ENCODE peak calls at places on chromosomes 7 and 10, in six cellular contexts. One of them, this sample, is unnamed.
A peak's percentile ranks its signal among the peaks of the same experiment; 100 is the strongest.

GRCh38 chr10:68086910-68087309 is 11.8 kb upstream of the HERC4 start:
- DNase-seq in endothelial cell: no peak
- DNase-seq in ovary: no peak
- DNase-seq in prostate gland: no peak
- DNase-seq in heart left ventricle: no peak
- DNase-seq in B cell: no peak
- DNase-seq in this sample: no peak

GRCh38 chr10:58824396-58824795 is 311.7 kb downstream of the BICC1 start:
- DNase-seq in ovary: no peak
- DNase-seq in B cell: no peak
- DNase-seq in prostate gland: no peak
- DNase-seq in heart left ventricle: no peak
- DNase-seq in endothelial cell: no peak
- DNase-seq in this sample: no peak

GRCh38 chr7:46071076-46071475 is 150.0 kb upstream of the IGFBP3 start:
- DNase-seq in ovary: no peak
- DNase-seq in B cell: no peak
- DNase-seq in prostate gland: no peak
- DNase-seq in endothelial cell: no peak
- DNase-seq in heart left ventricle: no peak
- DNase-seq in this sample: no peak

GRCh38 chr10:81873932-81874816 is 820 bp upstream of the NRG3 start:
- DNase-seq in prostate gland: no peak
- DNase-seq in endothelial cell: peak; percentile 75
- DNase-seq in B cell: peak; percentile 31
- DNase-seq in ovary: no peak
- DNase-seq in heart left ventricle: peak; percentile 56
- DNase-seq in this sample: no peak

GRCh38 chr10:42684517-42684916 is 46.1 kb upstream of the ZNF33B start:
- DNase-seq in B cell: no peak
- DNase-seq in prostate gland: no peak
- DNase-seq in ovary: no peak
- DNase-seq in heart left ventricle: no peak
- DNase-seq in endothelial cell: no peak
- DNase-seq in this sample: no peak

GRCh38 chr10:34547283-34547682 is 267.8 kb downstream of the PARD3 start:
- DNase-seq in heart left ventricle: no peak
- DNase-seq in endothelial cell: no peak
- DNase-seq in B cell: no peak
- DNase-seq in prostate gland: no peak
- DNase-seq in ovary: no peak
- DNase-seq in this sample: no peak

GRCh38 chr7:16471933-16472332 is 6.4 kb upstream of the SOSTDC1 start:
- DNase-seq in ovary: no peak
- DNase-seq in heart left ventricle: no peak
- DNase-seq in prostate gland: no peak
- DNase-seq in B cell: no peak
- DNase-seq in endothelial cell: no peak
- DNase-seq in this sample: no peak

GRCh38 chr7:127751723-127752448 is 99.9 kb downstream of the SND1 start:
- DNase-seq in endothelial cell: no peak
- DNase-seq in prostate gland: no peak
- DNase-seq in ovary: no peak
- DNase-seq in B cell: no peak
- DNase-seq in heart left ventricle: no peak
- DNase-seq in this sample: no peak

GRCh38 chr7:46485481-46486065 is 564.5 kb upstream of the IGFBP3 start:
- DNase-seq in B cell: no peak
- DNase-seq in ovary: no peak
- DNase-seq in endothelial cell: no peak
- DNase-seq in heart left ventricle: no peak
- DNase-seq in prostate gland: no peak
- DNase-seq in this sample: no peak

GRCh38 chr10:23325132-23325531 is 19.5 kb downstream of the C10orf67 start:
- DNase-seq in prostate gland: no peak
- DNase-seq in B cell: no peak
- DNase-seq in heart left ventricle: no peak
- DNase-seq in ovary: no peak
- DNase-seq in endothelial cell: no peak
- DNase-seq in this sample: no peak

GRCh38 chr7:1672851-1673486 is 2.9 kb downstream of the ELFN1 start:
- DNase-seq in heart left ventricle: no peak
- DNase-seq in endothelial cell: no peak
- DNase-seq in ovary: no peak
- DNase-seq in B cell: peak; percentile 25
- DNase-seq in prostate gland: no peak
- DNase-seq in this sample: no peak

GRCh38 chr10:123930340-123931001 is 38.9 kb upstream of the CPXM2 start:
- DNase-seq in B cell: no peak
- DNase-seq in ovary: no peak
- DNase-seq in prostate gland: no peak
- DNase-seq in endothelial cell: no peak
- DNase-seq in heart left ventricle: no peak
- DNase-seq in this sample: no peak

GRCh38 chr7:135801045-135801693 is 52.6 kb upstream of the FAM180A start:
- DNase-seq in heart left ventricle: no peak
- DNase-seq in endothelial cell: peak; percentile 50
- DNase-seq in B cell: peak; percentile 65
- DNase-seq in prostate gland: peak; percentile 44
- DNase-seq in ovary: no peak
- DNase-seq in this sample: no peak

GRCh38 chr10:77857272-77857671 is 69.3 kb downstream of the DLG5 start:
- DNase-seq in prostate gland: peak; percentile 74
- DNase-seq in ovary: peak; percentile 32
- DNase-seq in heart left ventricle: no peak
- DNase-seq in endothelial cell: no peak
- DNase-seq in B cell: no peak
- DNase-seq in this sample: no peak

GRCh38 chr10:57716884-57717283 is 550.8 kb downstream of the IPMK start:
- DNase-seq in heart left ventricle: no peak
- DNase-seq in ovary: no peak
- DNase-seq in endothelial cell: no peak
- DNase-seq in prostate gland: no peak
- DNase-seq in B cell: no peak
- DNase-seq in this sample: no peak

GRCh38 chr7:45923290-45923689 is 2.2 kb upstream of the IGFBP3 start:
- DNase-seq in B cell: no peak
- DNase-seq in endothelial cell: peak; percentile 88
- DNase-seq in prostate gland: peak; percentile 60
- DNase-seq in ovary: peak; percentile 66
- DNase-seq in heart left ventricle: peak; percentile 75
- DNase-seq in this sample: peak; percentile 92

GRCh38 chr10:5534051-5534821 is 9.5 kb downstream of the CALML3 start:
- DNase-seq in ovary: no peak
- DNase-seq in heart left ventricle: no peak
- DNase-seq in endothelial cell: no peak
- DNase-seq in B cell: no peak
- DNase-seq in prostate gland: no peak
- DNase-seq in this sample: no peak

GRCh38 chr10:130360826-130361311 is 224.7 kb downstream of the GLRX3 start:
- DNase-seq in endothelial cell: no peak
- DNase-seq in heart left ventricle: no peak
- DNase-seq in B cell: no peak
- DNase-seq in ovary: no peak
- DNase-seq in prostate gland: no peak
- DNase-seq in this sample: no peak

GRCh38 chr10:32190890-32191491 is 134.8 kb upstream of the KIF5B start:
- DNase-seq in ovary: no peak
- DNase-seq in heart left ventricle: no peak
- DNase-seq in endothelial cell: no peak
- DNase-seq in prostate gland: no peak
- DNase-seq in B cell: peak; percentile 39
- DNase-seq in this sample: no peak

GRCh38 chr7:81162771-81163525 is 244.1 kb upstream of the SEMA3C start:
- DNase-seq in prostate gland: no peak
- DNase-seq in endothelial cell: no peak
- DNase-seq in B cell: no peak
- DNase-seq in heart left ventricle: no peak
- DNase-seq in ovary: no peak
- DNase-seq in this sample: no peak

GRCh38 chr7:131501422-131501821 is 55.0 kb downstream of the PODXL start:
- DNase-seq in B cell: no peak
- DNase-seq in endothelial cell: no peak
- DNase-seq in heart left ventricle: no peak
- DNase-seq in prostate gland: no peak
- DNase-seq in ovary: no peak
- DNase-seq in this sample: no peak

GRCh38 chr10:33559105-33559504 is 224.6 kb upstream of the NRP1 start:
- DNase-seq in B cell: no peak
- DNase-seq in heart left ventricle: no peak
- DNase-seq in ovary: peak; percentile 19
- DNase-seq in prostate gland: no peak
- DNase-seq in endothelial cell: no peak
- DNase-seq in this sample: no peak

GRCh38 chr7:157474685-157475084 is 137.9 kb downstream of the DNAJB6 start:
- DNase-seq in prostate gland: no peak
- DNase-seq in endothelial cell: no peak
- DNase-seq in ovary: peak; percentile 4
- DNase-seq in heart left ventricle: no peak
- DNase-seq in B cell: no peak
- DNase-seq in this sample: peak; percentile 85

GRCh38 chr7:2209146-2209960 is 23.4 kb downstream of the MAD1L1 start:
- DNase-seq in prostate gland: peak; percentile 61
- DNase-seq in endothelial cell: peak; percentile 78
- DNase-seq in B cell: peak; percentile 81
- DNase-seq in ovary: peak; percentile 71
- DNase-seq in heart left ventricle: peak; percentile 79
- DNase-seq in this sample: peak; percentile 93

GRCh38 chr7:48887500-48887899 is 36.8 kb upstream of the CDC14C start:
- DNase-seq in endothelial cell: no peak
- DNase-seq in prostate gland: no peak
- DNase-seq in B cell: no peak
- DNase-seq in ovary: no peak
- DNase-seq in heart left ventricle: peak; percentile 27
- DNase-seq in this sample: no peak

GRCh38 chr7:157406971-157407370 is 70.2 kb downstream of the DNAJB6 start:
- DNase-seq in heart left ventricle: peak; percentile 19
- DNase-seq in B cell: no peak
- DNase-seq in endothelial cell: no peak
- DNase-seq in ovary: no peak
- DNase-seq in prostate gland: no peak
- DNase-seq in this sample: peak; percentile 83

GRCh38 chr10:23448802-23449570 is 10.1 kb downstream of the OTUD1 start:
- DNase-seq in endothelial cell: no peak
- DNase-seq in prostate gland: no peak
- DNase-seq in heart left ventricle: no peak
- DNase-seq in ovary: no peak
- DNase-seq in B cell: peak; percentile 68
- DNase-seq in this sample: no peak

GRCh38 chr7:51140203-51140938 is 176.2 kb downstream of the COBL start:
- DNase-seq in ovary: no peak
- DNase-seq in prostate gland: no peak
- DNase-seq in B cell: no peak
- DNase-seq in endothelial cell: no peak
- DNase-seq in heart left ventricle: peak; percentile 55
- DNase-seq in this sample: no peak

GRCh38 chr10:96917628-96918027 is 85.5 kb downstream of the LCOR start:
- DNase-seq in prostate gland: no peak
- DNase-seq in endothelial cell: no peak
- DNase-seq in heart left ventricle: no peak
- DNase-seq in B cell: no peak
- DNase-seq in ovary: no peak
- DNase-seq in this sample: no peak

GRCh38 chr10:17431871-17432311 is 22.5 kb downstream of the ST8SIA6 start:
- DNase-seq in heart left ventricle: no peak
- DNase-seq in endothelial cell: no peak
- DNase-seq in B cell: no peak
- DNase-seq in prostate gland: no peak
- DNase-seq in ovary: no peak
- DNase-seq in this sample: no peak

GRCh38 chr7:39623312-39624201 is at the start of gene RALA:
- DNase-seq in ovary: peak; percentile 92
- DNase-seq in B cell: peak; percentile 92
- DNase-seq in heart left ventricle: peak; percentile 95
- DNase-seq in prostate gland: peak; percentile 91
- DNase-seq in endothelial cell: peak; percentile 75
- DNase-seq in this sample: peak; percentile 96

GRCh38 chr7:67551027-67551426 is 554.4 kb downstream of the TYW1 start:
- DNase-seq in prostate gland: peak; percentile 7
- DNase-seq in heart left ventricle: peak; percentile 32
- DNase-seq in B cell: no peak
- DNase-seq in ovary: no peak
- DNase-seq in endothelial cell: no peak
- DNase-seq in this sample: no peak

GRCh38 chr7:105305633-105306032 is 83.1 kb downstream of the SRPK2 start:
- DNase-seq in ovary: no peak
- DNase-seq in prostate gland: no peak
- DNase-seq in endothelial cell: no peak
- DNase-seq in B cell: no peak
- DNase-seq in heart left ventricle: no peak
- DNase-seq in this sample: no peak

DNA sequence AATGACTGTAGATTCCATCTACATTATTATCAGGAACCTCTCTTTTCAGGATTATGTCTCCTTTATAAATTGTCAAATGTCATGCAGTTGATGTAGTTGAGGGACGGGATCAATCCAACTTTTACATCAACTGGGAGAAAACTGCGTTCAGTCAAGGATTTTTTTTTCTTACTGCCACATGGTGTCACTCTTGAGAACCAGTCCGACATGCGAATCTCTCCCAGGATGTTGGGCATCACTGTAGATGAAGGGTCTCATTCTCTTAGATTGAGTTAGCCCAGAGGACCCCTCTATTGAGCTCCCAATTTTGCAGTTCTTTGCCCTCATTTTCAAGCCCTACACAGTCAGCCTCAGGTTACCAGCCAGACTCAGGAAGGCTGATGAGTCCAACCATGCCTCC is 120.3 kb upstream of the PTPRZ1 start:
- DNase-seq in endothelial cell: no peak
- DNase-seq in heart left ventricle: no peak
- DNase-seq in prostate gland: no peak
- DNase-seq in B cell: no peak
- DNase-seq in ovary: no peak
- DNase-seq in this sample: no peak
- TF ChIP-seq CTCF in endothelial cell: no peak
- TF ChIP-seq CTCF in heart left ventricle: no peak
- TF ChIP-seq CTCF in prostate gland: no peak
- TF ChIP-seq CTCF in B cell: no peak
- TF ChIP-seq CTCF in ovary: no peak
- TF ChIP-seq CTCF in this sample: peak; percentile 52

GRCh38 chr10:52778511-52779392 is 6.2 kb upstream of the MBL2 start:
- DNase-seq in endothelial cell: peak; percentile 27
- DNase-seq in ovary: no peak
- DNase-seq in B cell: no peak
- DNase-seq in prostate gland: no peak
- DNase-seq in heart left ventricle: no peak
- DNase-seq in this sample: peak; percentile 81
- TF ChIP-seq CTCF in endothelial cell: peak; percentile 68
- TF ChIP-seq CTCF in ovary: no peak
- TF ChIP-seq CTCF in B cell: no peak
- TF ChIP-seq CTCF in prostate gland: no peak
- TF ChIP-seq CTCF in heart left ventricle: peak; percentile 13
- TF ChIP-seq CTCF in this sample: peak; percentile 42

GRCh38 chr10:93775330-93775729 is 17.6 kb downstream of the LGI1 start:
- DNase-seq in prostate gland: no peak
- DNase-seq in B cell: no peak
- DNase-seq in endothelial cell: no peak
- DNase-seq in ovary: no peak
- DNase-seq in heart left ventricle: no peak
- DNase-seq in this sample: no peak
- TF ChIP-seq CTCF in prostate gland: no peak
- TF ChIP-seq CTCF in B cell: no peak
- TF ChIP-seq CTCF in endothelial cell: no peak
- TF ChIP-seq CTCF in ovary: no peak
- TF ChIP-seq CTCF in heart left ventricle: no peak
- TF ChIP-seq CTCF in this sample: no peak

GRCh38 chr7:44922351-44922694 is 37.0 kb upstream of the PURB start:
- DNase-seq in ovary: no peak
- DNase-seq in B cell: no peak
- DNase-seq in prostate gland: no peak
- DNase-seq in heart left ventricle: no peak
- DNase-seq in endothelial cell: no peak
- DNase-seq in this sample: no peak
- TF ChIP-seq CTCF in ovary: no peak
- TF ChIP-seq CTCF in B cell: no peak
- TF ChIP-seq CTCF in prostate gland: no peak
- TF ChIP-seq CTCF in heart left ventricle: no peak
- TF ChIP-seq CTCF in endothelial cell: no peak
- TF ChIP-seq CTCF in this sample: no peak